ENCODE peak calls at places on chromosome 6, in five cellular contexts. L is HepG2, P is Peyer's patch, E is lower lobe of right lung, K is IMR-90. H is an unnamed sample.

GRCh38 chr6:9360881-9361280 is 925.5 kb upstream of the SLC35B3 start:
- DNase-seq in L (no peak), P (no peak), E (no peak), K (peak; percentile 1), H (no peak)

GRCh38 chr6:124994648-124995047 is 32.4 kb downstream of the RNF217 start:
- DNase-seq in L (no peak), P (no peak), E (no peak), K (no peak), H (no peak)

GRCh38 chr6:149963212-149963461 is 606 bp upstream of the ULBP1 start:
- DNase-seq in L (no peak), P (peak; percentile 45), E (no peak), K (peak; percentile 40), H (no peak)

GRCh38 chr6:151340206-151340978 is 51.0 kb downstream of the ZBTB2 start:
- DNase-seq in L (no peak), P (no peak), E (no peak), K (no peak), H (no peak)

GRCh38 chr6:87756858-87757257 is 54.8 kb upstream of the AKIRIN2 start:
- DNase-seq in L (no peak), P (no peak), E (peak; percentile 53), K (peak; percentile 83), H (no peak)

GRCh38 chr6:17218023-17218748 is 63.0 kb upstream of the RBM24 start:
- DNase-seq in L (no peak), P (no peak), E (no peak), K (no peak), H (no peak)

GRCh38 chr6:33289784-33290315 is 449 bp downstream of the PFDN6 start:
- DNase-seq in L (no peak), P (no peak), E (no peak), K (no peak), H (no peak)

GRCh38 chr6:22025468-22026159 is 271.2 kb downstream of the PRL start:
- DNase-seq in L (no peak), P (no peak), E (no peak), K (peak; percentile 81), H (no peak)

GRCh38 chr6:154060076-154060475 is 21.0 kb downstream of the OPRM1 start:
- DNase-seq in L (no peak), P (no peak), E (no peak), K (no peak), H (no peak)

GRCh38 chr6:84763397-84764331 is 734 bp downstream of the TBX18 start:
- DNase-seq in L (no peak), P (no peak), E (peak; percentile 46), K (peak; percentile 14), H (peak; percentile 55)

GRCh38 chr6:2229039-2229438 is 16.4 kb downstream of the GMDS start:
- DNase-seq in L (no peak), P (no peak), E (no peak), K (no peak), H (no peak)

GRCh38 chr6:113381957-113382356 is 475.2 kb upstream of the MARCKS start:
- DNase-seq in L (no peak), P (no peak), E (no peak), K (peak; percentile 75), H (no peak)

GRCh38 chr6:135280375-135281136 is 99.4 kb downstream of the MYB start:
- DNase-seq in L (no peak), P (no peak), E (no peak), K (peak; percentile 70), H (no peak)

GRCh38 chr6:96465321-96465903 is 56.2 kb upstream of the UFL1 start:
- DNase-seq in L (no peak), P (no peak), E (no peak), K (no peak), H (no peak)

GRCh38 chr6:104682722-104683643 is 176.7 kb downstream of the HACE1 start:
- DNase-seq in L (peak; percentile 40), P (peak; percentile 71), E (peak; percentile 70), K (peak; percentile 59), H (no peak)

GRCh38 chr6:112931835-112932234 is 584.7 kb downstream of the RFPL4B start:
- DNase-seq in L (no peak), P (no peak), E (no peak), K (peak; percentile 21), H (no peak)

GRCh38 chr6:116424001-116424400 is 37.2 kb upstream of the CALHM6 start:
- DNase-seq in L (no peak), P (no peak), E (no peak), K (peak; percentile 78), H (no peak)

GRCh38 chr6:42140756-42141602 is 1.4 kb downstream of the C6orf132 start:
- DNase-seq in L (no peak), P (peak; percentile 67), E (no peak), K (no peak), H (no peak)

GRCh38 chr6:42141603-42142117 is 760 bp downstream of the C6orf132 start:
- DNase-seq in L (no peak), P (no peak), E (no peak), K (no peak), H (no peak)

GRCh38 chr6:42138630-42139619 is 3.5 kb downstream of the C6orf132 start:
- DNase-seq in L (peak; percentile 77), P (no peak), E (no peak), K (peak; percentile 42), H (no peak)

GRCh38 chr6:42138190-42138589 is 4.2 kb downstream of the C6orf132 start:
- DNase-seq in L (no peak), P (no peak), E (no peak), K (no peak), H (no peak)

GRCh38 chr6:42140051-42140450 is 2.4 kb downstream of the C6orf132 start:
- DNase-seq in L (no peak), P (peak; percentile 91), E (peak; percentile 66), K (no peak), H (peak; percentile 80)
- H3K4me1 ChIP-seq in L (peaks cover 69% of the 10 kb centered on the region), P (no peaks in the 10 kb centered on the region), E (peaks cover 39% of the 10 kb centered on the region), K (peaks cover 24% of the 10 kb centered on the region), H (peaks cover 46% of the 10 kb centered on the region)

DNA sequence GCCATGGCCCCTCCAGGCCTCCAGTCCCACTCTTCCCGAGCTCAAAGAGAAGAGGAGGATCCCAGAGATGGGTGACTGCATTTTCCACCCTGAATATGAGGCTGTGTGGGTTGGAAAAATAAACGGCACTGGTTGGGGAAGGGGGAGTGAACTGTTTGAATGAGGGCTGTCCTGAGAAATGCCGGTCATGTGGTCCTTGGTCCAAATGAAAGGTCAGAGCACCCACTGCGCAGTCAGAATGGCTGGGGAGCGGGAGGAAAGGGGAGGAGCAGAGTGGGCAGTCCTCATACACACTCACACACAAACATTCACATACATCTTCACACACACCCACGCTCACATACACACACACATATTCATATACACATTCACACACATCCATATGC is 83.1 kb downstream of the MRPL14 start:
- DNase-seq in L (peak; percentile 57), P (no peak), E (no peak), K (peak; percentile 71), H (no peak)
- H3K4me1 ChIP-seq in L (peaks cover 44% of the 10 kb centered on the region), P (peaks cover 2% of the 10 kb centered on the region), E (no peaks in the 10 kb centered on the region), K (peaks cover 44% of the 10 kb centered on the region), H (peaks cover 43% of the 10 kb centered on the region)

GRCh38 chr6:142827356-142827755 is 117.6 kb downstream of the HIVEP2 start:
- DNase-seq in L (no peak), P (peak; percentile 81), E (peak; percentile 52), K (no peak), H (no peak)
- H3K4me1 ChIP-seq in L (no peaks in the 10 kb centered on the region), P (no peaks in the 10 kb centered on the region), E (peaks cover 18% of the 10 kb centered on the region), K (peaks cover 4% of the 10 kb centered on the region), H (peaks cover 7% of the 10 kb centered on the region)

GRCh38 chr6:139016337-139017213 is 12.0 kb upstream of the ABRACL start:
- DNase-seq in L (no peak), P (no peak), E (no peak), K (no peak), H (no peak)
- H3K4me1 ChIP-seq in L (peaks cover 6% of the 10 kb centered on the region), P (no peaks in the 10 kb centered on the region), E (peaks cover 7% of the 10 kb centered on the region), K (no peaks in the 10 kb centered on the region), H (no peaks in the 10 kb centered on the region)

GRCh38 chr6:37205189-37205996 is 35.4 kb downstream of the PIM1 start:
- DNase-seq in L (no peak), P (no peak), E (no peak), K (no peak), H (no peak)

GRCh38 chr6:37208793-37209192 is 38.8 kb downstream of the PIM1 start:
- DNase-seq in L (no peak), P (no peak), E (no peak), K (no peak), H (no peak)

GRCh38 chr6:37207903-37208456 is 38.0 kb downstream of the PIM1 start:
- DNase-seq in L (peak; percentile 87), P (peak; percentile 89), E (peak; percentile 90), K (peak; percentile 70), H (peak; percentile 78)

GRCh38 chr6:37205997-37206340 is 36.0 kb downstream of the PIM1 start:
- DNase-seq in L (no peak), P (no peak), E (no peak), K (no peak), H (no peak)

DNA sequence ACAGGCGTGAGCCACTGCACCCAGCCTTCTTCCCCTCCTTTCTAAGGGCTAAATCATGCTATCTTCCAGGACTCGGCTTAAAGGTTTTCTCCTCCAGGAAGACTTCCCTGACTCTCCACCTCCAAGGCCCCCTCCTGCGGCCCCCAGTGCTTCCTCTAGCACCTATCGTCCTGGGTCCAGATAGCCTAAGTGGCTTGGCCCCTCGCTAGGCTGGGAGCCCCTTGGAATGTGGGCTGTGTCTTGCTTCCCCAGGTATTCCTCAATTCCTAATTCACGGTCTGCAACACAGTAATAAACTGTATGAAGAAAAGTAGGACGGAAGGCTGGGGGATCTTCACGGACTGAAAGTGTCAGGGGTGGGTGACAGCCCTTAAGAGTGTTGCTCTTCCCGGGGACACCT is 36.7 kb downstream of the PIM1 start:
- DNase-seq in L (no peak), P (no peak), E (no peak), K (no peak), H (no peak)
- H3K4me1 ChIP-seq in L (peaks cover 48% of the 10 kb centered on the region), P (peaks cover 12% of the 10 kb centered on the region), E (peaks cover 10% of the 10 kb centered on the region), K (peaks cover 2% of the 10 kb centered on the region), H (peaks cover 15% of the 10 kb centered on the region)

GRCh38 chr6:138234363-138234762 is 16.1 kb upstream of the PBOV1 start:
- DNase-seq in L (no peak), P (no peak), E (no peak), K (no peak), H (no peak)

GRCh38 chr6:138231399-138231886 is 13.2 kb upstream of the PBOV1 start:
- DNase-seq in L (peak; percentile 72), P (no peak), E (no peak), K (no peak), H (no peak)

GRCh38 chr6:138229663-138230194 is 11.4 kb upstream of the PBOV1 start:
- DNase-seq in L (no peak), P (no peak), E (no peak), K (no peak), H (no peak)

GRCh38 chr6:138229072-138229471 is 10.8 kb upstream of the PBOV1 start:
- DNase-seq in L (no peak), P (no peak), E (no peak), K (no peak), H (no peak)

DNA sequence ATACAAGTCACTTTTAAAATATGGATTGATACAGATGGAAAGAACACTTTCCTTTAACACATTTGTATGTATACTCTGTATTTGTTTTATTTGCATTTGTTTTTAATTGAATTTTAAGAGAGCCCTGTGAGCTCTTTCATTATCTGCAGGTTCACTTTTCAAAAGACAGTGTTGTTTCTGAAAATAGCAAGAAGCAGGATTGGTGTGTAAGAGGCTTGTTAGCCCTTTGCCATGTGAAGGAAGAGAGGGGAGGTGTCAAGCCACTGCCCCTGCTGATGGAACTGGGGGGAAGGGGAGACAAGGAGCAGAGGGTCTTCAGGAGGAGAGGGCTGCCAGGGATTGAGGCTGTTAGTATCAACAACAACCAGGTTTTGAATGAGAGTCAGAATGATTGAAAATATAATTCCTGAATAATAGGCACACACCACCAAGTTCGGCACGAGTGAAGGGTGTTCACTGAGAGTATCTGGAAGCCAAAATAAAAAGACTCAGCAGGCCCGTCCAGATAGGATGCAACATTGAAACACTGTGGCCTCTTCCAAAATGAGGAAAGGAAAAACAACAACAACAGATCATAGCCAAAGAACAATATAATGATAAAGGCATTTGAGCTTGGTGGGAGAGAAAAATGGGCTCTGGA is 12.6 kb upstream of the PBOV1 start:
- DNase-seq in L (no peak), P (no peak), E (no peak), K (no peak), H (no peak)
- H3K4me1 ChIP-seq in L (peaks cover 71% of the 10 kb centered on the region), P (no peaks in the 10 kb centered on the region), E (peaks cover 17% of the 10 kb centered on the region), K (no peaks in the 10 kb centered on the region), H (peaks cover 16% of the 10 kb centered on the region)